ENCODE peak calls at places on chromosome 18, in five cellular contexts. Q is cardiac muscle cell, G is Peyer's patch, A is upper lobe of right lung, D is BE2C. L is an unnamed sample.

GRCh38 chr18:8341481-8342230 is 267.6 kb upstream of the RAB12 start:
- DNase-seq in Q (peak; percentile 74), G (no peak), A (no peak), D (no peak), L (no peak)

GRCh38 chr18:70385474-70385873 is 96.6 kb downstream of the SOCS6 start:
- DNase-seq in Q (no peak), G (no peak), A (no peak), D (peak; percentile 12), L (no peak)

GRCh38 chr18:46772396-46772795 is 15.5 kb upstream of the ST8SIA5 start:
- DNase-seq in Q (peak; percentile 10), G (no peak), A (no peak), D (no peak), L (no peak)

GRCh38 chr18:53033128-53033527 is 693.1 kb downstream of the DCC start:
- DNase-seq in Q (no peak), G (no peak), A (no peak), D (no peak), L (no peak)

GRCh38 chr18:58247363-58247834 is 203.4 kb downstream of the NEDD4L start:
- DNase-seq in Q (peak; percentile 53), G (no peak), A (peak; percentile 58), D (peak; percentile 43), L (no peak)

GRCh38 chr18:10524507-10525425 is 1.1 kb upstream of the NAPG start:
- DNase-seq in Q (peak; percentile 21), G (no peak), A (no peak), D (no peak), L (no peak)

GRCh38 chr18:32440478-32440877 is 30.2 kb downstream of the GAREM1 start:
- DNase-seq in Q (no peak), G (no peak), A (no peak), D (no peak), L (no peak)

GRCh38 chr18:73880387-73880786 is 267.2 kb downstream of the FBXO15 start:
- DNase-seq in Q (peak; percentile 21), G (no peak), A (no peak), D (no peak), L (no peak)

GRCh38 chr18:34121157-34121807 is 103.4 kb downstream of the NOL4 start:
- DNase-seq in Q (peak; percentile 32), G (no peak), A (no peak), D (no peak), L (no peak)

GRCh38 chr18:44668280-44668975 is 12.3 kb upstream of the SETBP1 start:
- DNase-seq in Q (no peak), G (no peak), A (no peak), D (no peak), L (no peak)

GRCh38 chr18:59219672-59220163 is at the start of gene GRP:
- DNase-seq in Q (no peak), G (no peak), A (no peak), D (no peak), L (no peak)

GRCh38 chr18:36088256-36088655 is 20.9 kb upstream of the RPRD1A start:
- DNase-seq in Q (no peak), G (no peak), A (no peak), D (no peak), L (no peak)

GRCh38 chr18:25648724-25649260 is 296.8 kb upstream of the ZNF521 start:
- DNase-seq in Q (no peak), G (no peak), A (no peak), D (no peak), L (no peak)

GRCh38 chr18:67730884-67731283 is 214.4 kb upstream of the DSEL start:
- DNase-seq in Q (peak; percentile 8), G (no peak), A (no peak), D (no peak), L (no peak)

GRCh38 chr18:73739098-73739497 is 408.5 kb downstream of the FBXO15 start:
- DNase-seq in Q (peak; percentile 31), G (no peak), A (no peak), D (no peak), L (no peak)

GRCh38 chr18:59459352-59460059 is 100.4 kb upstream of the LMAN1 start:
- DNase-seq in Q (peak; percentile 82), G (no peak), A (no peak), D (no peak), L (peak; percentile 7)

GRCh38 chr18:74562080-74562725 is 27.9 kb downstream of the CNDP1 start:
- DNase-seq in Q (no peak), G (no peak), A (no peak), D (no peak), L (no peak)

GRCh38 chr18:54261894-54262293 is 7.4 kb upstream of the POLI start:
- DNase-seq in Q (peak; percentile 54), G (no peak), A (peak; percentile 83), D (no peak), L (peak; percentile 65)

DNA sequence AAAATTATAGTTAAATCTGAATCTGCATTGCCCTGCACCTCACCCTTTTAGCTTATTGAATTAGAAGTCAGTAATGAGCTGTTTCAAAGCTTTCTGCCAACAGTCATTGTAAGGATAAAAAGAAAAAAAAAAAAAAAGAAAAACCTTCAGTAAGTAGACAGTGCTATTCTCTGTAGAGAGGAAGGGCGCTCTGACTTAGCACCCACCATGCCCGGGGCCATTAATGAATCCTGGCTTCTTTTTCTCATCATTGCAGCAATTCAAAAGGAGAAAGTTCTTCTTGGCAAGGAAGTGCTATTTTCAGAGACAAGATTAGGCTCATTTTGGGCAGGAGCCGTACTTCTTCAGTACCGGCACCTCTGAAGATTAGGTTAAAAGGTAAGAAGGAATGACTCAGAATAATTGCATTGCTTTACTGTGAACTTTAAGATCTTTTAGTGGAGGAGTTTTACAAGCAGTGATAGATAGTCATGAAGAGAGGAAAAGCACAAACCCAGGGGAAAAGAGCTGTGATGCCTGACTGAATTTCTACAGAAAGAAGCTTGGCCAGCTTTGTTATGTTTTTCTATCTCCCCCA is 2041.2 kb upstream of the PIK3C3 start:
- DNase-seq in Q (no peak), G (no peak), A (no peak), D (no peak), L (no peak)
- H3K9me3 ChIP-seq in Q (no peaks in the 10 kb centered on the region), G (no peaks in the 10 kb centered on the region), A (no peaks in the 10 kb centered on the region), D (no peaks in the 10 kb centered on the region), L (no peaks in the 10 kb centered on the region)

DNA sequence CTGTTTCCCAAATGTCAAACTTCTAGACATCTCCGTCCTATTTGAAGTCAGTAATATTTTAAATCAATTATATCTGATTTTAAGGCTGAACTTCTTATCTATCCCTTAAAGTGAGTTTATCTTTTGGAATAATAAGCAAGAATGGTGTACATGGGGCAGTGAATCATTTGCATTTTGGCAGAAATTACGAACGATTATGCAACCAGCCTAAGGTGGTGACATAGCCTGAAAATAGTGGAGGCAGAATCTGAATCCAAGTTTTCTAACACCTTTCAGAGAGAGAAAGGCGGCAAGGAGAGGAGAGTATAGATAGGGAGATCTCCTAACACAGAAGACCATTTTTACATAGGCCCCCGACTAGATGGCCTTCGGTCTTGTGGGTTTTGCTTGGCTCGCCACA is 10.7 kb downstream of the ZBTB14 start:
- DNase-seq in Q (peak; percentile 50), G (no peak), A (no peak), D (no peak), L (no peak)
- H3K4me1 ChIP-seq in Q (no peaks in the 10 kb centered on the region), G (no peaks in the 10 kb centered on the region), A (no peaks in the 10 kb centered on the region), D (no peaks in the 10 kb centered on the region), L (no peaks in the 10 kb centered on the region)

DNA sequence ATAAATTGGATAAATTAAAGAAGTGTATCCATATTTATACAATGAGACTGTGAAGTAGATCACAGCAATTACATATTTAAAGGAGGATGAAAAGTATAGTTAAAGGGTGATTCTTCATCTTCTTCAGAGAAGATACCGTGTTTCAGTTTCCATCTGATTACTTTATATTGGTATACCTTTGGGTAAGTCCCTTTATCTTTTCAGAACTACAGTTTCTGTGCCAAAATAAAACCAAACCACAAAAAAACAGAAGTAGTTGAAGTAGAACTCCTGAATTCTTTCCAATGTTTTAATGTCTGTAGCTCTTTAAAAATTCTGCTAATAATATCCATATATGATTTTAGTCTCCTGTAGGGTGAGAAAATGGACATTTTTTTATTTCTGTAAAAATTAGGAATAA is 231.2 kb upstream of the LINC00305 start:
- DNase-seq in Q (no peak), G (no peak), A (no peak), D (no peak), L (no peak)
- H3K9me3 ChIP-seq in Q (no peaks in the 10 kb centered on the region), G (no peaks in the 10 kb centered on the region), A (no peaks in the 10 kb centered on the region), D (no peaks in the 10 kb centered on the region), L (no peaks in the 10 kb centered on the region)

GRCh38 chr18:7155887-7156286 is 38.3 kb upstream of the LAMA1 start:
- DNase-seq in Q (no peak), G (no peak), A (no peak), D (no peak), L (no peak)
- H3K4me1 ChIP-seq in Q (peaks cover 25% of the 10 kb centered on the region), G (no peaks in the 10 kb centered on the region), A (no peaks in the 10 kb centered on the region), D (no peaks in the 10 kb centered on the region), L (no peaks in the 10 kb centered on the region)

GRCh38 chr18:62732631-62733030 is 17.3 kb downstream of the PHLPP1 start:
- DNase-seq in Q (no peak), G (no peak), A (no peak), D (no peak), L (no peak)
- H3K9me3 ChIP-seq in Q (no peaks in the 10 kb centered on the region), G (no peaks in the 10 kb centered on the region), A (no peaks in the 10 kb centered on the region), D (no peaks in the 10 kb centered on the region), L (peaks cover 9% of the 10 kb centered on the region)

GRCh38 chr18:4130734-4131719 is 324.1 kb downstream of the DLGAP1 start:
- DNase-seq in Q (no peak), G (no peak), A (no peak), D (no peak), L (no peak)

GRCh38 chr18:4126939-4127338 is 328.2 kb downstream of the DLGAP1 start:
- DNase-seq in Q (no peak), G (no peak), A (no peak), D (no peak), L (no peak)

GRCh38 chr18:4125246-4125938 is 329.7 kb downstream of the DLGAP1 start:
- DNase-seq in Q (peak; percentile 41), G (no peak), A (no peak), D (no peak), L (no peak)

DNA sequence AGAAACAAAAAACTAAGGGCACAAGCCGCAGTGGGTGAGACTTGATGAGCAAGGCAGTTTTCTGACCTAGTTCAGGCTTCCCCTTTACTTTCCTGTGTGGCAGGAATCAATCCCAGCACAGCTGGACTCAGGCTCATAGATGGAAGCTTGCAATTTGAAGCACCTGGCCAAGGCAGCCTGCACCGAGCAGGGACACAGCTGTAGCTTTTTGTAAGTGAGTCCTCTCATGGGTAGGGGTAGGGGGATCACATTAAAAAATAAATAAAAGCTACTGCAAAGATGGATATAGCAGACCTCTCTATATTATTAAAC is 329.2 kb downstream of the DLGAP1 start:
- DNase-seq in Q (no peak), G (no peak), A (no peak), D (no peak), L (no peak)
- H3K4me1 ChIP-seq in Q (peaks cover 4% of the 10 kb centered on the region), G (no peaks in the 10 kb centered on the region), A (no peaks in the 10 kb centered on the region), D (no peaks in the 10 kb centered on the region), L (no peaks in the 10 kb centered on the region)

GRCh38 chr18:38487521-38487920 is 921.9 kb upstream of the CELF4 start:
- DNase-seq in Q (no peak), G (no peak), A (no peak), D (no peak), L (no peak)
- H3K9me3 ChIP-seq in Q (no peaks in the 10 kb centered on the region), G (no peaks in the 10 kb centered on the region), A (no peaks in the 10 kb centered on the region), D (no peaks in the 10 kb centered on the region), L (no peaks in the 10 kb centered on the region)

L was measured in CD4-positive, CD25-positive, alpha-beta regulatory T cell.